ENCODE peak calls at places on chromosomes 12 and 14, in five cellular contexts. C, G, U, Q and X are unnamed samples.

GRCh38 chr14:68293404-68293803 is 473.8 kb downstream of the RAD51B start:
- DNase-seq in C (no peak), G (no peak), U (no peak), Q (no peak), X (no peak)

GRCh38 chr14:64692597-64693350 is 11.4 kb upstream of the PLEKHG3 start:
- DNase-seq in C (no peak), G (no peak), U (no peak), Q (no peak), X (peak)

GRCh38 chr14:105087308-105087962 is 22.2 kb upstream of the GPR132 start:
- DNase-seq in C (no peak), G (peak), U (peak), Q (peak), X (no peak)

GRCh38 chr14:21332950-21333349 is 50.9 kb downstream of the SUPT16H start:
- DNase-seq in C (no peak), G (no peak), U (no peak), Q (no peak), X (no peak)

GRCh38 chr12:70692681-70693288 is 55.6 kb upstream of the PTPRB start:
- DNase-seq in C (peak), G (peak), U (peak), Q (peak), X (no peak)

GRCh38 chr14:52286659-52287649 is 19.5 kb downstream of the PTGDR start:
- DNase-seq in C (no peak), G (no peak), U (peak), Q (no peak), X (no peak)

GRCh38 chr12:40207551-40207950 is 17.2 kb upstream of the LRRK2 start:
- DNase-seq in C (no peak), G (no peak), U (no peak), Q (no peak), X (no peak)

GRCh38 chr12:30908389-30909087 is 18.0 kb upstream of the TSPAN11 start:
- DNase-seq in C (peak), G (no peak), U (peak), Q (no peak), X (peak)

GRCh38 chr12:110279976-110280783 is 867 bp upstream of the ATP2A2 start:
- DNase-seq in C (peak), G (peak), U (peak), Q (peak), X (no peak)

GRCh38 chr12:3216726-3217682 is 139.8 kb downstream of the TSPAN9 start:
- DNase-seq in C (no peak), G (no peak), U (peak), Q (peak), X (no peak)

GRCh38 chr14:93319958-93320357 is 12.9 kb downstream of the BTBD7 start:
- DNase-seq in C (no peak), G (no peak), U (no peak), Q (no peak), X (no peak)

GRCh38 chr12:2382391-2383155 is 329.8 kb downstream of the CACNA1C start:
- DNase-seq in C (peak), G (no peak), U (peak), Q (peak), X (no peak)

GRCh38 chr14:68308695-68309094 is 484.2 kb downstream of the ZFP36L1 start:
- DNase-seq in C (no peak), G (no peak), U (peak), Q (no peak), X (no peak)

GRCh38 chr12:29039013-29039412 is 110.1 kb upstream of the FAR2 start:
- DNase-seq in C (no peak), G (no peak), U (peak), Q (peak), X (no peak)

GRCh38 chr14:72810201-72810600 is 83.7 kb downstream of the DPF3 start:
- DNase-seq in C (no peak), G (no peak), U (no peak), Q (no peak), X (no peak)

GRCh38 chr14:67883717-67884116 is 64.1 kb downstream of the RAD51B start:
- DNase-seq in C (no peak), G (no peak), U (peak), Q (no peak), X (no peak)

GRCh38 chr12:93002278-93003054 is 73.4 kb upstream of the EEA1 start:
- DNase-seq in C (no peak), G (no peak), U (peak), Q (peak), X (no peak)

GRCh38 chr12:6758511-6758910 is 5.6 kb upstream of the MLF2 start:
- DNase-seq in C (no peak), G (peak), U (no peak), Q (no peak), X (no peak)

GRCh38 chr14:69424139-69424923 is 25.8 kb downstream of the SLC39A9 start:
- DNase-seq in C (no peak), G (no peak), U (peak), Q (peak), X (no peak)

GRCh38 chr14:96261772-96262485 is 5.9 kb downstream of the BDKRB1 start:
- DNase-seq in C (no peak), G (no peak), U (no peak), Q (no peak), X (no peak)

GRCh38 chr12:55707841-55708694 is at the start of gene ITGA7:
- DNase-seq in C (no peak), G (peak), U (no peak), Q (no peak), X (no peak)

GRCh38 chr12:74066476-74066875 is 471.2 kb upstream of the ATXN7L3B start:
- DNase-seq in C (no peak), G (no peak), U (no peak), Q (no peak), X (no peak)

GRCh38 chr14:81435578-81436295 is 35.6 kb upstream of the STON2 start:
- DNase-seq in C (no peak), G (peak), U (peak), Q (no peak), X (peak)

GRCh38 chr14:22982013-22982476 is 306 bp downstream of the AJUBA start:
- DNase-seq in C (no peak), G (peak), U (no peak), Q (no peak), X (no peak)

GRCh38 chr14:102155150-102155549 is 15.5 kb downstream of the WDR20 start:
- DNase-seq in C (no peak), G (peak), U (peak), Q (peak), X (no peak)

GRCh38 chr12:116529048-116529447 is 30.1 kb upstream of the MAP1LC3B2 start:
- DNase-seq in C (no peak), G (no peak), U (no peak), Q (peak), X (no peak)

GRCh38 chr14:75794615-75795038 is 133.6 kb downstream of the TTLL5 start:
- DNase-seq in C (no peak), G (peak), U (peak), Q (peak), X (no peak)

GRCh38 chr14:71579331-71579730 is 352.9 kb upstream of the RGS6 start:
- DNase-seq in C (no peak), G (no peak), U (peak), Q (no peak), X (no peak)

GRCh38 chr12:108641446-108642268 is 8.0 kb upstream of the SELPLG start:
- DNase-seq in C (peak), G (no peak), U (no peak), Q (no peak), X (no peak)